ENCODE peak calls at places on chromosomes 16 and 17, in four cellular contexts. One of them, this sample, is unnamed.

GRCh38 chr17:81341347-81342061 is 46.4 kb upstream of the SLC38A10 start:
- DNase-seq in thoracic aorta: no peak
- DNase-seq in heart left ventricle: no peak
- DNase-seq in A673: no peak
- DNase-seq in this sample: no peak

GRCh38 chr16:2437032-2437790 is 8.0 kb downstream of the CCNF start:
- DNase-seq in thoracic aorta: no peak
- DNase-seq in heart left ventricle: no peak
- DNase-seq in A673: no peak
- DNase-seq in this sample: no peak

GRCh38 chr17:2289878-2290478 is 13.6 kb downstream of the SMG6 start:
- DNase-seq in thoracic aorta: no peak
- DNase-seq in heart left ventricle: no peak
- DNase-seq in A673: no peak
- DNase-seq in this sample: no peak

GRCh38 chr17:4003131-4003500 is 38.9 kb upstream of the ATP2A3 start:
- DNase-seq in thoracic aorta: no peak
- DNase-seq in heart left ventricle: no peak
- DNase-seq in A673: no peak
- DNase-seq in this sample: no peak

GRCh38 chr17:76478730-76479514 is 11.5 kb downstream of the AANAT start:
- DNase-seq in thoracic aorta: no peak
- DNase-seq in heart left ventricle: no peak
- DNase-seq in A673: no peak
- DNase-seq in this sample: no peak

GRCh38 chr17:41863074-41863843 is 2.0 kb downstream of the KLHL11 start:
- DNase-seq in thoracic aorta: no peak
- DNase-seq in heart left ventricle: no peak
- DNase-seq in A673: no peak
- DNase-seq in this sample: no peak

GRCh38 chr16:57446530-57447141 is 549 bp downstream of the CIAPIN1 start:
- DNase-seq in thoracic aorta: no peak
- DNase-seq in heart left ventricle: no peak
- DNase-seq in A673: peak
- DNase-seq in this sample: peak

GRCh38 chr17:28645576-28645939 is 600 bp upstream of the BLTP2 start:
- DNase-seq in thoracic aorta: no peak
- DNase-seq in heart left ventricle: no peak
- DNase-seq in A673: no peak
- DNase-seq in this sample: no peak

GRCh38 chr16:22022151-22022550 is 14.2 kb downstream of the MOSMO start:
- DNase-seq in thoracic aorta: no peak
- DNase-seq in heart left ventricle: no peak
- DNase-seq in A673: no peak
- DNase-seq in this sample: no peak

GRCh38 chr16:15682105-15682570 is 32.1 kb downstream of the NDE1 start:
- DNase-seq in thoracic aorta: no peak
- DNase-seq in heart left ventricle: no peak
- DNase-seq in A673: peak
- DNase-seq in this sample: no peak

GRCh38 chr16:11273721-11274324 is 394 bp upstream of the PRM3 start:
- DNase-seq in thoracic aorta: no peak
- DNase-seq in heart left ventricle: no peak
- DNase-seq in A673: no peak
- DNase-seq in this sample: no peak

GRCh38 chr17:54085934-54086333 is 263.2 kb downstream of the KIF2B start:
- DNase-seq in thoracic aorta: no peak
- DNase-seq in heart left ventricle: no peak
- DNase-seq in A673: no peak
- DNase-seq in this sample: no peak

GRCh38 chr17:30236807-30237206 is 1.3 kb upstream of the SLC6A4 start:
- DNase-seq in thoracic aorta: peak
- DNase-seq in heart left ventricle: peak
- DNase-seq in A673: peak
- DNase-seq in this sample: peak

GRCh38 chr16:2968738-2969544 is at the start of gene PAQR4:
- DNase-seq in thoracic aorta: no peak
- DNase-seq in heart left ventricle: peak
- DNase-seq in A673: peak
- DNase-seq in this sample: peak

GRCh38 chr17:81858967-81859905 is 1.1 kb downstream of the P4HB start:
- DNase-seq in thoracic aorta: no peak
- DNase-seq in heart left ventricle: no peak
- DNase-seq in A673: no peak
- DNase-seq in this sample: no peak

GRCh38 chr16:87469186-87469585 is 23.6 kb downstream of the ZCCHC14 start:
- DNase-seq in thoracic aorta: no peak
- DNase-seq in heart left ventricle: no peak
- DNase-seq in A673: no peak
- DNase-seq in this sample: no peak

GRCh38 chr17:12765544-12765943 is 23.8 kb upstream of the ARHGAP44 start:
- DNase-seq in thoracic aorta: peak
- DNase-seq in heart left ventricle: peak
- DNase-seq in A673: peak
- DNase-seq in this sample: no peak

GRCh38 chr17:40522250-40522960 is 21.0 kb upstream of the TNS4 start:
- DNase-seq in thoracic aorta: no peak
- DNase-seq in heart left ventricle: no peak
- DNase-seq in A673: no peak
- DNase-seq in this sample: no peak

GRCh38 chr16:17273142-17273561 is 197.6 kb downstream of the XYLT1 start:
- DNase-seq in thoracic aorta: no peak
- DNase-seq in heart left ventricle: no peak
- DNase-seq in A673: no peak
- DNase-seq in this sample: no peak

GRCh38 chr17:72305964-72306551 is 185.2 kb downstream of the SOX9 start:
- DNase-seq in thoracic aorta: no peak
- DNase-seq in heart left ventricle: no peak
- DNase-seq in A673: no peak
- DNase-seq in this sample: no peak

GRCh38 chr17:69175812-69176517 is 34.3 kb upstream of the ABCA6 start:
- DNase-seq in thoracic aorta: no peak
- DNase-seq in heart left ventricle: no peak
- DNase-seq in A673: peak
- DNase-seq in this sample: no peak

GRCh38 chr17:16936536-16937310 is 35.2 kb downstream of the TNFRSF13B start:
- DNase-seq in thoracic aorta: no peak
- DNase-seq in heart left ventricle: no peak
- DNase-seq in A673: no peak
- DNase-seq in this sample: peak

GRCh38 chr17:76554131-76554530 is 14.3 kb downstream of the PRCD start:
- DNase-seq in thoracic aorta: no peak
- DNase-seq in heart left ventricle: no peak
- DNase-seq in A673: no peak
- DNase-seq in this sample: no peak

GRCh38 chr17:62735027-62735651 is 73.0 kb downstream of the MARCHF10 start:
- DNase-seq in thoracic aorta: no peak
- DNase-seq in heart left ventricle: no peak
- DNase-seq in A673: no peak
- DNase-seq in this sample: no peak

GRCh38 chr17:22516861-22517636 is 824.7 kb downstream of the KCNJ18 start:
- DNase-seq in thoracic aorta: no peak
- DNase-seq in heart left ventricle: no peak
- DNase-seq in A673: no peak
- DNase-seq in this sample: no peak

GRCh38 chr17:45013021-45013997 is 38.1 kb downstream of the DCAKD start:
- DNase-seq in thoracic aorta: no peak
- DNase-seq in heart left ventricle: no peak
- DNase-seq in A673: no peak
- DNase-seq in this sample: no peak

DNA sequence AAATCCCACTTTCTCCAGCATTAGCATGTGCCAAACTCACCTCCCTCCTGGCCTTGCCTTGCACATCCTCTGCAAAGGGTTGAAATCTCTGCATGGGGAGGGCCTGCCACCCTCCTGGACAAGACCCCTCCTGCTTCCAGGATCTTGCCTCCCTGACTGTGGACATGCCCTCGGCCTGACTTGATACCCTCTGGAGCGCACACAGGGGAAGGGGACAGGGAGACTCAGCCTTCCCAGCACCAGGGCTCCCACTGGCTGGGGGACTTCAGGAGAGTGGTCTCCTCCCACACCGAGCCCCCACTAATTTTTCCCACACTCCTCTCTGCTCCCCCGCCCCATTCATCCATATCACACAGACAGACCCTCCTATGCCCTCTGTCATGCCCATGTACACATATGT is 14.3 kb downstream of the SGCA start:
- DNase-seq in thoracic aorta: no peak
- DNase-seq in heart left ventricle: no peak
- DNase-seq in A673: no peak
- DNase-seq in this sample: no peak
- H3K27ac ChIP-seq in thoracic aorta: peak
- H3K27ac ChIP-seq in heart left ventricle: no peak
- H3K27ac ChIP-seq in A673: no peak
- H3K27ac ChIP-seq in this sample: no peak

GRCh38 chr16:50699345-50700159 is 6.1 kb downstream of the NOD2 start:
- DNase-seq in thoracic aorta: no peak
- DNase-seq in heart left ventricle: no peak
- DNase-seq in A673: no peak
- DNase-seq in this sample: peak

GRCh38 chr16:50696575-50697420 is 3.4 kb downstream of the NOD2 start:
- DNase-seq in thoracic aorta: peak
- DNase-seq in heart left ventricle: peak
- DNase-seq in A673: no peak
- DNase-seq in this sample: peak

GRCh38 chr16:50697421-50697715 is 4.0 kb downstream of the NOD2 start:
- DNase-seq in thoracic aorta: no peak
- DNase-seq in heart left ventricle: no peak
- DNase-seq in A673: no peak
- DNase-seq in this sample: no peak

GRCh38 chr16:50696126-50696525 is 2.7 kb downstream of the NOD2 start:
- DNase-seq in thoracic aorta: no peak
- DNase-seq in heart left ventricle: no peak
- DNase-seq in A673: no peak
- DNase-seq in this sample: no peak

DNA sequence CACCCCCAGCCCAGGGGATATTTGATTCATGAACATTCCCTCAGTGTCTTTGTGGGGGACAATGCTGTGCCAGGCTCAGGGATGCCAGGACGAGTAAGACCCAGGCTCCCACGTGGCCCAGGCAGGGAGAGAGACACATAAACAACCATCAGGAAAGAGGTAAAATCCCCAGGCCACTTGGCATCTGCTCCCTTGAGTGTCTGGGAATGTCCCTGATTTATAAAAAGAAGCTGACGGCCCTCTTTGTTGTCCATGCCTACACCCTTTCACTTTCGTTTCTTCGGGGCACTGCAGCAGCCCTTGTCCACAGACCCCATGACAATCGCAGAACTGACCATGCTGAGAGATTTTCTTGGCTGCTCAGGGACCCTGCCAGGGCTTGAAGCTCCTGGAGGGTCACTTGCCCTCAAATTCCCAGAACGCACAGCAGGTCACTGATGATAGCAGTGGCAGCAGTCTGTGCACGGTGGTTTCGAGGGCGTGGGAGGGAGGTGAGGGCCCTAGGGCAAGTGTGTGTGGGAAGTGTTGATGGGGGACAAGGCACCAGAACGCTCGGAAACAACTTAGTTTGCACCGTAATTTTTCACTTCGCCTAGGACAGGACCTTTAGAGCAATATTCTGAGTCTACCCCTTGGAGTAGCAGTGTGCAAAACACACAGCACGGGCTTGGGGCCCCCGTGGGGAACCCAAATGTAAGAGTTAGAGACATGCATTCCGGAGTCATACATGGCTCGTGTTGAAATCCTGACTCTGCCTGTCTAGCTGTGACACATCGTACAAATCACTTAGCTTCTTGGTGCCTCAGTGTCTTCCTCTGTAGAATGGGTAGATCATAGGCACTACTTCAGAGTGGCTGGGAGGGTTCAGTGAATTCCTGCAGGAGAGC is 4.7 kb downstream of the NOD2 start:
- DNase-seq in thoracic aorta: no peak
- DNase-seq in heart left ventricle: peak
- DNase-seq in A673: no peak
- DNase-seq in this sample: peak
- H3K27ac ChIP-seq in thoracic aorta: peak
- H3K27ac ChIP-seq in heart left ventricle: peak
- H3K27ac ChIP-seq in A673: no peak
- H3K27ac ChIP-seq in this sample: peak

GRCh38 chr17:20026960-20027359 is 17.8 kb downstream of the SPECC1 start:
- DNase-seq in thoracic aorta: no peak
- DNase-seq in heart left ventricle: no peak
- DNase-seq in A673: no peak
- DNase-seq in this sample: no peak
- H3K27ac ChIP-seq in thoracic aorta: no peak
- H3K27ac ChIP-seq in heart left ventricle: peak
- H3K27ac ChIP-seq in A673: no peak
- H3K27ac ChIP-seq in this sample: no peak

GRCh38 chr16:80803341-80804060 is 897 bp downstream of the CDYL2 start:
- DNase-seq in thoracic aorta: no peak
- DNase-seq in heart left ventricle: peak
- DNase-seq in A673: peak
- DNase-seq in this sample: peak

GRCh38 chr16:80804451-80805383 is at the start of gene CDYL2:
- DNase-seq in thoracic aorta: no peak
- DNase-seq in heart left ventricle: peak
- DNase-seq in A673: peak
- DNase-seq in this sample: peak

GRCh38 chr16:80802902-80803301 is 1.5 kb downstream of the CDYL2 start:
- DNase-seq in thoracic aorta: no peak
- DNase-seq in heart left ventricle: no peak
- DNase-seq in A673: no peak
- DNase-seq in this sample: no peak

GRCh38 chr16:80802129-80802528 is 2.3 kb downstream of the CDYL2 start:
- DNase-seq in thoracic aorta: no peak
- DNase-seq in heart left ventricle: no peak
- DNase-seq in A673: no peak
- DNase-seq in this sample: no peak

GRCh38 chr16:80804061-80804450 is 342 bp downstream of the CDYL2 start:
- DNase-seq in thoracic aorta: no peak
- DNase-seq in heart left ventricle: peak
- DNase-seq in A673: peak
- DNase-seq in this sample: peak
- H3K27ac ChIP-seq in thoracic aorta: no peak
- H3K27ac ChIP-seq in heart left ventricle: peak
- H3K27ac ChIP-seq in A673: no peak
- H3K27ac ChIP-seq in this sample: no peak

This sample was measured in right lobe of liver.